ENCODE peak calls at places on chromosome 16, in four cellular contexts. X is midbrain, Y is AG04449, T is SW 1271. L is an unnamed sample.

GRCh38 chr16:54173489-54173888 is 113.1 kb downstream of the IRX3 start:
- DNase-seq in Y (no peak), X (no peak), T (no peak), L (no peak)

GRCh38 chr16:47774661-47775060 is 313.5 kb downstream of the PHKB start:
- DNase-seq in T (no peak), Y (no peak), X (no peak), L (no peak)

GRCh38 chr16:88886915-88887521 is 20.6 kb upstream of the PABPN1L start:
- DNase-seq in Y (no peak), X (no peak), T (no peak), L (no peak)

GRCh38 chr16:4544483-4544882 is 5.9 kb upstream of the CDIP1 start:
- DNase-seq in X (no peak), Y (no peak), T (no peak), L (no peak)

GRCh38 chr16:56691885-56692284 is 9.6 kb downstream of the MT1X start:
- DNase-seq in X (no peak), T (no peak), Y (no peak), L (no peak)

GRCh38 chr16:15775209-15775608 is 81.6 kb downstream of the MYH11 start:
- DNase-seq in Y (no peak), X (no peak), T (no peak), L (no peak)

GRCh38 chr16:55605756-55606155 is 39.3 kb downstream of the CAPNS2 start:
- DNase-seq in X (no peak), Y (no peak), T (no peak), L (no peak)

GRCh38 chr16:81558444-81559175 is 114.0 kb downstream of the CMIP start:
- DNase-seq in Y (no peak), X (no peak), T (no peak), L (no peak)

L was measured in AG09309.